ENCODE peak calls at places on chromosomes 13 and 19, in seven cellular contexts. One of them, this sample, is unnamed.

GRCh38 chr19:54662730-54663129 is at the start of gene LILRB4:
- DNase-seq in H4: no peak
- DNase-seq in heart right ventricle: peak; percentile 33
- DNase-seq in NCI-H187: no peak
- DNase-seq in mucosa of descending colon: no peak
- DNase-seq in ACHN: no peak
- DNase-seq in HT1080: no peak
- DNase-seq in this sample: peak; percentile 58

GRCh38 chr13:21595546-21595822 is 8.5 kb downstream of the MICU2 start:
- DNase-seq in H4: no peak
- DNase-seq in heart right ventricle: no peak
- DNase-seq in NCI-H187: no peak
- DNase-seq in mucosa of descending colon: no peak
- DNase-seq in ACHN: no peak
- DNase-seq in HT1080: no peak
- DNase-seq in this sample: no peak

GRCh38 chr19:980133-980998 is 3.8 kb upstream of the WDR18 start:
- DNase-seq in H4: no peak
- DNase-seq in heart right ventricle: peak; percentile 44
- DNase-seq in NCI-H187: no peak
- DNase-seq in mucosa of descending colon: no peak
- DNase-seq in ACHN: no peak
- DNase-seq in HT1080: no peak
- DNase-seq in this sample: no peak

GRCh38 chr13:113817860-113818691 is 45.8 kb downstream of the GAS6 start:
- DNase-seq in H4: no peak
- DNase-seq in heart right ventricle: no peak
- DNase-seq in NCI-H187: no peak
- DNase-seq in mucosa of descending colon: no peak
- DNase-seq in ACHN: no peak
- DNase-seq in HT1080: no peak
- DNase-seq in this sample: no peak

GRCh38 chr13:76455960-76456359 is 430.2 kb downstream of the KCTD12 start:
- DNase-seq in H4: peak; percentile 93
- DNase-seq in heart right ventricle: no peak
- DNase-seq in NCI-H187: no peak
- DNase-seq in mucosa of descending colon: no peak
- DNase-seq in ACHN: no peak
- DNase-seq in HT1080: peak; percentile 93
- DNase-seq in this sample: no peak

GRCh38 chr13:91369432-91369831 is 21.9 kb downstream of the MIR17HG start:
- DNase-seq in H4: peak; percentile 31
- DNase-seq in heart right ventricle: no peak
- DNase-seq in NCI-H187: no peak
- DNase-seq in mucosa of descending colon: no peak
- DNase-seq in ACHN: no peak
- DNase-seq in HT1080: peak; percentile 68
- DNase-seq in this sample: no peak

GRCh38 chr19:5880604-5881078 is 10.3 kb upstream of the FUT5 start:
- DNase-seq in H4: peak; percentile 54
- DNase-seq in heart right ventricle: peak; percentile 76
- DNase-seq in NCI-H187: no peak
- DNase-seq in mucosa of descending colon: peak; percentile 63
- DNase-seq in ACHN: peak; percentile 34
- DNase-seq in HT1080: no peak
- DNase-seq in this sample: peak; percentile 67

GRCh38 chr13:33556828-33557227 is 261.1 kb upstream of the RFC3 start:
- DNase-seq in H4: no peak
- DNase-seq in heart right ventricle: no peak
- DNase-seq in NCI-H187: no peak
- DNase-seq in mucosa of descending colon: no peak
- DNase-seq in ACHN: no peak
- DNase-seq in HT1080: no peak
- DNase-seq in this sample: no peak

GRCh38 chr13:90105276-90105675 is 1242.2 kb upstream of the MIR17HG start:
- DNase-seq in H4: peak; percentile 4
- DNase-seq in heart right ventricle: no peak
- DNase-seq in NCI-H187: no peak
- DNase-seq in mucosa of descending colon: no peak
- DNase-seq in ACHN: peak; percentile 5
- DNase-seq in HT1080: peak; percentile 83
- DNase-seq in this sample: no peak

This sample was measured in upper lobe of left lung.